ENCODE peak calls at places on chromosomes 3 and 15, in seven cellular contexts. M is NCI-H2171 treated with DMSO at 0.1 percent for 48 hours, B is LHCN-M2, I is cardiac muscle cell, E is nucleus accumbens, T is amygdala, K is HCT116. N is an unnamed sample.

GRCh38 chr3:9552252-9552999 is 1.2 kb downstream of the LHFPL4 start:
- DNase-seq in M (peak), B (peak), I (peak), E (no peak), T (peak), K (no peak), N (no peak)

GRCh38 chr3:45100998-45101407 is 45.2 kb downstream of the CDCP1 start:
- DNase-seq in M (no peak), B (peak), I (peak), E (no peak), T (no peak), K (no peak), N (no peak)

GRCh38 chr3:195914648-195915473 is 6.5 kb upstream of the TNK2 start:
- DNase-seq in M (no peak), B (peak), I (peak), E (no peak), T (no peak), K (peak), N (no peak)

GRCh38 chr3:13891492-13892073 is 11.7 kb upstream of the WNT7A start:
- DNase-seq in M (peak), B (no peak), I (no peak), E (no peak), T (no peak), K (no peak), N (no peak)

GRCh38 chr15:65052956-65053355 is 7.8 kb downstream of the SLC51B start:
- DNase-seq in M (no peak), B (no peak), I (no peak), E (no peak), T (no peak), K (no peak), N (no peak)

GRCh38 chr3:96576935-96577334 is 237.5 kb upstream of the EPHA6 start:
- DNase-seq in M (no peak), B (no peak), I (no peak), E (no peak), T (no peak), K (no peak), N (no peak)

GRCh38 chr3:184322731-184323487 is 8.5 kb downstream of the EIF4G1 start:
- DNase-seq in M (no peak), B (no peak), I (peak), E (no peak), T (no peak), K (no peak), N (no peak)

GRCh38 chr3:146557745-146558144 is 13.3 kb upstream of the PLSCR1 start:
- DNase-seq in M (no peak), B (no peak), I (no peak), E (no peak), T (no peak), K (no peak), N (no peak)

GRCh38 chr3:64047806-64048205 is 24.5 kb upstream of the PSMD6 start:
- DNase-seq in M (no peak), B (no peak), I (no peak), E (no peak), T (no peak), K (no peak), N (no peak)

GRCh38 chr15:58987036-58987435 is 427 bp upstream of the RNF111 start:
- DNase-seq in M (peak), B (no peak), I (no peak), E (no peak), T (no peak), K (no peak), N (no peak)

GRCh38 chr15:84903751-84904150 is 19.3 kb downstream of the SLC28A1 start:
- DNase-seq in M (no peak), B (no peak), I (no peak), E (no peak), T (no peak), K (no peak), N (no peak)

GRCh38 chr3:78887029-78887428 is 880.8 kb downstream of the ROBO1 start:
- DNase-seq in M (no peak), B (peak), I (peak), E (no peak), T (no peak), K (no peak), N (no peak)

GRCh38 chr15:53448215-53449001 is 311.1 kb downstream of the WDR72 start:
- DNase-seq in M (no peak), B (no peak), I (no peak), E (no peak), T (no peak), K (no peak), N (no peak)

GRCh38 chr15:95760508-95760907 is 570.0 kb upstream of the NR2F2 start:
- DNase-seq in M (no peak), B (peak), I (peak), E (no peak), T (no peak), K (no peak), N (no peak)

GRCh38 chr3:114623420-114624046 is 329.7 kb downstream of the TIGIT start:
- DNase-seq in M (no peak), B (peak), I (peak), E (no peak), T (no peak), K (no peak), N (no peak)

GRCh38 chr3:138256022-138256421 is 68.9 kb downstream of the ARMC8 start:
- DNase-seq in M (no peak), B (peak), I (no peak), E (no peak), T (no peak), K (no peak), N (no peak)

GRCh38 chr3:190495796-190496195 is 18.1 kb upstream of the IL1RAP start:
- DNase-seq in M (no peak), B (no peak), I (peak), E (no peak), T (no peak), K (no peak), N (no peak)

GRCh38 chr3:148173836-148174235 is 523.9 kb upstream of the AGTR1 start:
- DNase-seq in M (no peak), B (peak), I (peak), E (no peak), T (no peak), K (no peak), N (no peak)

GRCh38 chr3:23981955-23982354 is 36.9 kb downstream of the NR1D2 start:
- DNase-seq in M (no peak), B (no peak), I (no peak), E (no peak), T (no peak), K (no peak), N (no peak)

GRCh38 chr3:185071401-185071800 is 81.5 kb downstream of the C3orf70 start:
- DNase-seq in M (no peak), B (no peak), I (no peak), E (no peak), T (no peak), K (no peak), N (no peak)

GRCh38 chr3:46400846-46401245 is 6.0 kb downstream of the CCR5AS start:
- DNase-seq in M (no peak), B (no peak), I (no peak), E (no peak), T (no peak), K (no peak), N (no peak)

GRCh38 chr3:152785051-152785450 is 49.9 kb upstream of the P2RY1 start:
- DNase-seq in M (no peak), B (no peak), I (no peak), E (no peak), T (no peak), K (no peak), N (no peak)

GRCh38 chr15:97995881-97996603 is 35.5 kb downstream of the ARRDC4 start:
- DNase-seq in M (no peak), B (peak), I (no peak), E (no peak), T (no peak), K (no peak), N (no peak)

GRCh38 chr15:67130673-67131601 is 65.5 kb downstream of the SMAD3 start:
- DNase-seq in M (no peak), B (peak), I (peak), E (no peak), T (no peak), K (no peak), N (no peak)

GRCh38 chr3:77139665-77140064 is 99.8 kb downstream of the ROBO2 start:
- DNase-seq in M (no peak), B (no peak), I (no peak), E (no peak), T (no peak), K (no peak), N (no peak)

GRCh38 chr3:42129014-42129953 is 38.1 kb downstream of the TRAK1 start:
- DNase-seq in M (no peak), B (peak), I (peak), E (no peak), T (no peak), K (peak), N (no peak)

GRCh38 chr15:32873292-32874114 is 155.7 kb downstream of the GREM1 start:
- DNase-seq in M (no peak), B (no peak), I (no peak), E (no peak), T (no peak), K (no peak), N (no peak)

GRCh38 chr15:89803941-89804800 is 10.5 kb downstream of the ANPEP start:
- DNase-seq in M (no peak), B (no peak), I (no peak), E (no peak), T (no peak), K (no peak), N (no peak)

GRCh38 chr3:80244390-80244789 is 476.6 kb upstream of the ROBO1 start:
- DNase-seq in M (no peak), B (peak), I (peak), E (no peak), T (no peak), K (no peak), N (no peak)

GRCh38 chr3:114418724-114419543 is 125.1 kb downstream of the TIGIT start:
- DNase-seq in M (peak), B (peak), I (peak), E (no peak), T (no peak), K (peak), N (no peak)

GRCh38 chr15:72770673-72771328 is 12.8 kb downstream of the ADPGK start:
- DNase-seq in M (no peak), B (no peak), I (no peak), E (no peak), T (no peak), K (no peak), N (no peak)

GRCh38 chr15:70243686-70244540 is 146.2 kb upstream of the TLE3 start:
- DNase-seq in M (peak), B (no peak), I (no peak), E (no peak), T (no peak), K (no peak), N (no peak)

GRCh38 chr3:100777271-100777670 is 68.0 kb downstream of the TFG start:
- DNase-seq in M (no peak), B (peak), I (no peak), E (no peak), T (no peak), K (no peak), N (no peak)

N was measured in effector CD8-positive, alpha-beta T cell.